ENCODE peak calls at places on chromosomes 3 and 15, in ten cellular contexts. One of them, this sample, is unnamed.

GRCh38 chr3:186693843-186694242 is 23.3 kb upstream of the KNG1 start:
- DNase-seq in adrenal gland: no peak
- DNase-seq in body of pancreas: no peak
- DNase-seq in suprapubic skin: no peak
- DNase-seq in sigmoid colon: no peak
- DNase-seq in upper lobe of left lung: no peak
- DNase-seq in spleen: no peak
- DNase-seq in IMR-90: no peak
- DNase-seq in heart left ventricle: no peak
- DNase-seq in esophagus muscularis mucosa: no peak
- DNase-seq in this sample: no peak

GRCh38 chr3:167437428-167438139 is 36.3 kb downstream of the SERPINI2 start:
- DNase-seq in heart left ventricle: no peak
- DNase-seq in body of pancreas: no peak
- DNase-seq in upper lobe of left lung: no peak
- DNase-seq in IMR-90: no peak
- DNase-seq in suprapubic skin: no peak
- DNase-seq in adrenal gland: no peak
- DNase-seq in sigmoid colon: no peak
- DNase-seq in spleen: no peak
- DNase-seq in esophagus muscularis mucosa: no peak
- DNase-seq in this sample: no peak

GRCh38 chr3:55200916-55201315 is 273.1 kb upstream of the LRTM1 start:
- DNase-seq in spleen: no peak
- DNase-seq in suprapubic skin: no peak
- DNase-seq in IMR-90: no peak
- DNase-seq in adrenal gland: no peak
- DNase-seq in esophagus muscularis mucosa: no peak
- DNase-seq in body of pancreas: no peak
- DNase-seq in heart left ventricle: no peak
- DNase-seq in upper lobe of left lung: no peak
- DNase-seq in sigmoid colon: no peak
- DNase-seq in this sample: no peak

GRCh38 chr3:70982700-70983140 is 600.8 kb downstream of the FOXP1 start:
- DNase-seq in heart left ventricle: peak; percentile 43
- DNase-seq in sigmoid colon: peak; percentile 74
- DNase-seq in upper lobe of left lung: peak; percentile 47
- DNase-seq in adrenal gland: peak; percentile 53
- DNase-seq in esophagus muscularis mucosa: no peak
- DNase-seq in spleen: no peak
- DNase-seq in suprapubic skin: no peak
- DNase-seq in body of pancreas: peak; percentile 62
- DNase-seq in IMR-90: peak; percentile 86
- DNase-seq in this sample: peak; percentile 63

GRCh38 chr3:196528639-196529233 is 13.6 kb upstream of the SMCO1 start:
- DNase-seq in upper lobe of left lung: peak; percentile 86
- DNase-seq in heart left ventricle: peak; percentile 79
- DNase-seq in suprapubic skin: no peak
- DNase-seq in spleen: peak; percentile 95
- DNase-seq in sigmoid colon: peak; percentile 79
- DNase-seq in esophagus muscularis mucosa: peak; percentile 93
- DNase-seq in IMR-90: peak; percentile 26
- DNase-seq in body of pancreas: peak; percentile 52
- DNase-seq in adrenal gland: peak; percentile 71
- DNase-seq in this sample: no peak

GRCh38 chr15:64464271-64465005 is 4.1 kb downstream of the ZNF609 start:
- DNase-seq in suprapubic skin: no peak
- DNase-seq in sigmoid colon: no peak
- DNase-seq in spleen: no peak
- DNase-seq in upper lobe of left lung: peak; percentile 70
- DNase-seq in esophagus muscularis mucosa: no peak
- DNase-seq in body of pancreas: no peak
- DNase-seq in heart left ventricle: no peak
- DNase-seq in adrenal gland: no peak
- DNase-seq in IMR-90: peak; percentile 56
- DNase-seq in this sample: no peak

GRCh38 chr3:127208483-127209100 is 15.7 kb downstream of the PRR23E start:
- DNase-seq in IMR-90: no peak
- DNase-seq in adrenal gland: no peak
- DNase-seq in esophagus muscularis mucosa: peak; percentile 72
- DNase-seq in body of pancreas: no peak
- DNase-seq in upper lobe of left lung: no peak
- DNase-seq in spleen: peak; percentile 69
- DNase-seq in suprapubic skin: peak; percentile 75
- DNase-seq in heart left ventricle: no peak
- DNase-seq in sigmoid colon: peak; percentile 46
- DNase-seq in this sample: no peak

GRCh38 chr15:43505723-43506122 is 11.7 kb upstream of the MAP1A start:
- DNase-seq in body of pancreas: no peak
- DNase-seq in heart left ventricle: no peak
- DNase-seq in esophagus muscularis mucosa: no peak
- DNase-seq in spleen: no peak
- DNase-seq in adrenal gland: no peak
- DNase-seq in IMR-90: peak; percentile 92
- DNase-seq in sigmoid colon: no peak
- DNase-seq in upper lobe of left lung: no peak
- DNase-seq in suprapubic skin: no peak
- DNase-seq in this sample: no peak

DNA sequence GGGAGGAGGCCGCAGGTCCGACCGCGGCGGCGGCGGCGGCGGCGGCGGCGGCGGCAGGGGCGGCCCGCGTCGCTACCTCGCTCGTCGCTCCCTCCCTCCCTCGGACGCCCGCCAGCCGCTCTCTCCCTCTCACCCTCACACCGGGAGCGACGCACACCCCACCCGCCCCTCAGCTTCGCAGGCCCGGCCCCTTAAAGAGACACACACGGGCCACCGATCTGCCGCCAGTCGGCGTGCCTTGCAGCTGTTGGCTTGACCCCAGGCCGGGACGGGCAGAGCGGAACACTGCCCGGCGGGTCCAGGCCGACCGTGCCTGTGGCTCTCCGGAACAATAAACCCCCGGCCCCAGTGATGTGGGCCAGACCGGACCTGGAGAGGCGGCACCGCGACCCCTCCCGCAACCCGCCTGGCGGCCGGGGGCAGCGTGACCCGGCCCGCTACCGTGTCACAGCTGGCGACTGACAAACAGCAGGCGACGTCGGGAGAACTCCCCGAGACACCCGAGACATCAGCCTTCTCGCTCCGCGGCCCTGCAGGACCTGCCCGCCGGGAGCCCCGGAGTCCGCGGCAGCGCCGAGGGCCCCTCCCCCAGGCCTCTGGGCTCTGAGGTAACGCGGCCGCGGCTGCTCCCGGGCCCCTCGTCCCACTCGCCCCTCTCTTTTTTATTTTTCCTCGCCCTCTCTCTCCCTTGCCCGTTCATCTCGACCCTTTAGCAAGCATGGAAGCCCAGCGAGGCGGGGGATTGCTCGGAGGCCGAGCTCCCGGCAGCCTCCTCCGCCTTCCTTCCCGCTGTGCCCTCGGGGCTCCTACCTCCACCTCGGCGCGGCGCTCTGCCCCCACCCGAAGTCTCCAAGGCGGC is at the start of gene SETD2:
- DNase-seq in spleen: peak; percentile 98
- DNase-seq in heart left ventricle: peak; percentile 97
- DNase-seq in suprapubic skin: peak; percentile 97
- DNase-seq in body of pancreas: peak; percentile 96
- DNase-seq in IMR-90: peak; percentile 90
- DNase-seq in upper lobe of left lung: peak; percentile 96
- DNase-seq in adrenal gland: peak; percentile 95
- DNase-seq in esophagus muscularis mucosa: peak; percentile 98
- DNase-seq in sigmoid colon: peak; percentile 98
- DNase-seq in this sample: peak; percentile 87
- TF ChIP-seq POLR2A in spleen: peak; percentile 37
- TF ChIP-seq POLR2A in heart left ventricle: peak; percentile 39
- TF ChIP-seq POLR2A in suprapubic skin: peak; percentile 54
- TF ChIP-seq POLR2A in body of pancreas: peak; percentile 79
- TF ChIP-seq POLR2A in IMR-90: peak; percentile 8
- TF ChIP-seq POLR2A in upper lobe of left lung: peak; percentile 57
- TF ChIP-seq POLR2A in adrenal gland: peak; percentile 81
- TF ChIP-seq POLR2A in esophagus muscularis mucosa: peak; percentile 13
- TF ChIP-seq POLR2A in sigmoid colon: peak; percentile 20
- TF ChIP-seq POLR2A in this sample: no peak

DNA sequence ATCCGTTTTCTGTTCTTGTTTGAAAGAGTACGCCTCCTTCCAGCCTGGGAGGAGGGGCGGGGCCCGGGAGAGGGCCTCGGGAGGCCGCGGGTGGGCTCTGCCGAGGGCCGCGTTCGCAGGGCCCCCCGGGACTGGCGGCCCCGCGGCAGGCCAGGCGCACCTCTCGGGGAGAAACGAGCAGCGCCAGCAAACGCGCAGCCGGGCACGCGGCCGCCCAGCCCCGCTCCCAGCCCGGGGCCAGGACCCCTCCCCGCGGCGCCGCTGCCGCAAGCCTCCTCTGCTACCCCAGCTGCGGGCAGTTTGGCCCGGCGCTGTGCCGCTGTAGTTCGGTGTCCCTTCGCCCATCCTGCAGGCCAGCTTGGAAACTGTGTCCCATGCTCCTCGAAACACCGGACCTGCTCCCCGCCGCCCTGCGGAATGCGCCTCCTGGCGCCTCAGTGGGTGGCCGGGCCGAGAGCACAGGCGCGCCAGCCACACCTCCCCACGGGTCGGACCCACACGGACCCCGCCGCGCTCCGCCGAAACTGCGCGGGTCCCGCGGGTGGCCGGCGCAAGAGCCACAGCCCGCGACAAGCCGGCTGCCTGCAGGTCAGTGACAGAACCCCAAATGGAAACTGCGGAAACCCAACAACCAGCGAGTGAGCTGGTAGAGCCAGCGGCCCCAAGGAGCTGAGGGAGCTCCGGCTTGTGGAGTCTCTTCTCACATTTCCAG is 2.2 kb downstream of the OCA2 start:
- DNase-seq in body of pancreas: no peak
- DNase-seq in IMR-90: no peak
- DNase-seq in spleen: peak; percentile 79
- DNase-seq in sigmoid colon: peak; percentile 58
- DNase-seq in adrenal gland: no peak
- DNase-seq in suprapubic skin: peak; percentile 76
- DNase-seq in heart left ventricle: peak; percentile 36
- DNase-seq in esophagus muscularis mucosa: no peak
- DNase-seq in upper lobe of left lung: no peak
- DNase-seq in this sample: no peak
- H3K27ac ChIP-seq in body of pancreas: no peak overlapping the region
- H3K27ac ChIP-seq in IMR-90: no peak overlapping the region
- H3K27ac ChIP-seq in spleen: peak overlapping the region; percentile 65
- H3K27ac ChIP-seq in sigmoid colon: peak overlapping the region; percentile 77
- H3K27ac ChIP-seq in adrenal gland: no peak overlapping the region
- H3K27ac ChIP-seq in suprapubic skin: peak overlapping the region; percentile 21
- H3K27ac ChIP-seq in heart left ventricle: no peak overlapping the region
- H3K27ac ChIP-seq in esophagus muscularis mucosa: peak overlapping the region; percentile 54
- H3K27ac ChIP-seq in upper lobe of left lung: peak overlapping the region; percentile 55
- H3K27ac ChIP-seq in this sample: no peak overlapping the region

GRCh38 chr3:112131111-112131510 is 1.9 kb downstream of the GCSAM start:
- DNase-seq in adrenal gland: no peak
- DNase-seq in heart left ventricle: no peak
- DNase-seq in IMR-90: no peak
- DNase-seq in upper lobe of left lung: no peak
- DNase-seq in esophagus muscularis mucosa: no peak
- DNase-seq in sigmoid colon: no peak
- DNase-seq in suprapubic skin: no peak
- DNase-seq in spleen: no peak
- DNase-seq in body of pancreas: no peak
- DNase-seq in this sample: no peak

GRCh38 chr3:112129925-112130637 is 3.0 kb downstream of the GCSAM start:
- DNase-seq in esophagus muscularis mucosa: no peak
- DNase-seq in IMR-90: no peak
- DNase-seq in heart left ventricle: no peak
- DNase-seq in body of pancreas: no peak
- DNase-seq in sigmoid colon: no peak
- DNase-seq in suprapubic skin: no peak
- DNase-seq in adrenal gland: no peak
- DNase-seq in upper lobe of left lung: no peak
- DNase-seq in spleen: no peak
- DNase-seq in this sample: no peak

GRCh38 chr3:112130638-112130993 is 2.4 kb downstream of the GCSAM start:
- DNase-seq in IMR-90: no peak
- DNase-seq in suprapubic skin: no peak
- DNase-seq in adrenal gland: no peak
- DNase-seq in esophagus muscularis mucosa: no peak
- DNase-seq in heart left ventricle: no peak
- DNase-seq in body of pancreas: no peak
- DNase-seq in upper lobe of left lung: no peak
- DNase-seq in sigmoid colon: no peak
- DNase-seq in spleen: no peak
- DNase-seq in this sample: no peak

GRCh38 chr3:112127522-112128494 is 5.2 kb downstream of the GCSAM start:
- DNase-seq in IMR-90: no peak
- DNase-seq in esophagus muscularis mucosa: no peak
- DNase-seq in spleen: no peak
- DNase-seq in sigmoid colon: no peak
- DNase-seq in suprapubic skin: no peak
- DNase-seq in upper lobe of left lung: no peak
- DNase-seq in body of pancreas: no peak
- DNase-seq in adrenal gland: no peak
- DNase-seq in heart left ventricle: no peak
- DNase-seq in this sample: no peak

DNA sequence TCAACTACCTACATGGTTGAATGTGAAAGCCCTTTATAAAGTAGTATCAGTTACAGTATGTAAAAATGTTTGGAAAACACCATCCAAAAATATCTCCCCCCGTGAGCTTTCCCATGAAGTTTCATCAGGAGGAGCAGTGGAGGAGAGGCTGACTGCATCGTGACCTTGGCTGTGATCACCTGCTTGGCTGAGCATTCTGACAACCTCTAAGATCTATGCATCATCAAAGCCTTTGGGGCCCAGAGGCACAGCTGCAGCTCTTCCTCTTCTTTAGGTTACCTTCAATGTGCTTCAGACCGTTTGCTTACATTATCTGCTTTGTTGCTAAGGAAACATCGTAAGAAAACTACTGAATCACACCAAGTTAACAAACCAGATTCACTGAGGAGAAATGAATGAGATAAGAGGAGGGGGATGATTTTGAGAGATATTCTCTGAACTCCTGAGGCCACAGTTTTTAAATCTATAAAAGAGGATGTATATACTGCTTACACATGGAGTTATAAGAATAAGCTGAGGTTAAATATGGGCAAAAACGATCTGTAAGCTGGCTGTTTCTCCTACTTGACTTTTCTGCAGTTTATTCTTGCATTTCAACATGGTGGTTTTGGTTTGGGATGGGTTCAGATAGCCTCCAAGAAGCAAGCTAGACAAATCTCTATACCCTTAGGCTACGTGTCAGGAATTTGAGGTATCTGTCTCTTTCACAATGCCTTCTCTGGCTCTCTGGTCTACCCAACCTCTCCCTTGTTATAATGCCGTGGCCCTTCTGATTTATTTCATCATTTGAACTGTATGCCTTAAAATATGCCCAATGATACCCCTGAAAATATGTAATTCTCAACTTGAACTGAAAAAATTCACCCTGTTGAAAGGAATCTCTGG is 4.0 kb downstream of the GCSAM start:
- DNase-seq in sigmoid colon: no peak
- DNase-seq in heart left ventricle: no peak
- DNase-seq in suprapubic skin: no peak
- DNase-seq in body of pancreas: no peak
- DNase-seq in spleen: peak; percentile 83
- DNase-seq in IMR-90: peak; percentile 75
- DNase-seq in upper lobe of left lung: no peak
- DNase-seq in adrenal gland: no peak
- DNase-seq in esophagus muscularis mucosa: no peak
- DNase-seq in this sample: no peak
- TF ChIP-seq POLR2A in sigmoid colon: no peak
- TF ChIP-seq POLR2A in heart left ventricle: no peak
- TF ChIP-seq POLR2A in suprapubic skin: no peak
- TF ChIP-seq POLR2A in body of pancreas: no peak
- TF ChIP-seq POLR2A in spleen: no peak
- TF ChIP-seq POLR2A in IMR-90: no peak
- TF ChIP-seq POLR2A in upper lobe of left lung: no peak
- TF ChIP-seq POLR2A in adrenal gland: no peak
- TF ChIP-seq POLR2A in esophagus muscularis mucosa: no peak
- TF ChIP-seq POLR2A in this sample: no peak

GRCh38 chr3:143067201-143067600 is 52.4 kb upstream of the CHST2 start:
- DNase-seq in adrenal gland: no peak
- DNase-seq in upper lobe of left lung: no peak
- DNase-seq in body of pancreas: no peak
- DNase-seq in heart left ventricle: no peak
- DNase-seq in suprapubic skin: no peak
- DNase-seq in IMR-90: peak; percentile 36
- DNase-seq in spleen: no peak
- DNase-seq in esophagus muscularis mucosa: no peak
- DNase-seq in sigmoid colon: no peak
- DNase-seq in this sample: no peak

GRCh38 chr3:143068059-143068458 is 51.5 kb upstream of the CHST2 start:
- DNase-seq in IMR-90: no peak
- DNase-seq in heart left ventricle: no peak
- DNase-seq in adrenal gland: no peak
- DNase-seq in esophagus muscularis mucosa: no peak
- DNase-seq in body of pancreas: no peak
- DNase-seq in suprapubic skin: no peak
- DNase-seq in spleen: no peak
- DNase-seq in upper lobe of left lung: no peak
- DNase-seq in sigmoid colon: no peak
- DNase-seq in this sample: no peak

GRCh38 chr3:143070977-143071551 is 48.5 kb upstream of the CHST2 start:
- DNase-seq in IMR-90: peak; percentile 82
- DNase-seq in suprapubic skin: no peak
- DNase-seq in spleen: no peak
- DNase-seq in heart left ventricle: no peak
- DNase-seq in adrenal gland: no peak
- DNase-seq in upper lobe of left lung: no peak
- DNase-seq in sigmoid colon: no peak
- DNase-seq in body of pancreas: no peak
- DNase-seq in esophagus muscularis mucosa: no peak
- DNase-seq in this sample: no peak

GRCh38 chr3:143066033-143066432 is 53.5 kb upstream of the CHST2 start:
- DNase-seq in esophagus muscularis mucosa: no peak
- DNase-seq in suprapubic skin: no peak
- DNase-seq in sigmoid colon: no peak
- DNase-seq in spleen: no peak
- DNase-seq in body of pancreas: no peak
- DNase-seq in IMR-90: no peak
- DNase-seq in adrenal gland: no peak
- DNase-seq in upper lobe of left lung: no peak
- DNase-seq in heart left ventricle: no peak
- DNase-seq in this sample: no peak

GRCh38 chr3:143071776-143072175 is 47.8 kb upstream of the CHST2 start:
- DNase-seq in sigmoid colon: no peak
- DNase-seq in esophagus muscularis mucosa: no peak
- DNase-seq in spleen: no peak
- DNase-seq in IMR-90: no peak
- DNase-seq in adrenal gland: no peak
- DNase-seq in heart left ventricle: no peak
- DNase-seq in upper lobe of left lung: no peak
- DNase-seq in body of pancreas: no peak
- DNase-seq in suprapubic skin: no peak
- DNase-seq in this sample: no peak
- H3K27ac ChIP-seq in sigmoid colon: no peak overlapping the region
- H3K27ac ChIP-seq in esophagus muscularis mucosa: no peak overlapping the region
- H3K27ac ChIP-seq in spleen: no peak overlapping the region
- H3K27ac ChIP-seq in IMR-90: no peak overlapping the region
- H3K27ac ChIP-seq in adrenal gland: no peak overlapping the region
- H3K27ac ChIP-seq in heart left ventricle: no peak overlapping the region
- H3K27ac ChIP-seq in upper lobe of left lung: no peak overlapping the region
- H3K27ac ChIP-seq in body of pancreas: no peak overlapping the region
- H3K27ac ChIP-seq in suprapubic skin: no peak overlapping the region
- H3K27ac ChIP-seq in this sample: no peak overlapping the region